ENCODE peak calls at places on chromosomes 4 and X, in six cellular contexts. D, Y, W, U, F and G are unnamed samples.

GRCh38 chr4:17358236-17358635 is 153.7 kb downstream of the QDPR start:
- DNase-seq in Y (no peak), W (no peak), U (no peak), D (no peak), F (no peak), G (no peak)

GRCh38 chr4:83569967-83570366 is 34.1 kb downstream of the GPAT3 start:
- DNase-seq in D (peak), U (no peak), W (no peak), F (no peak), Y (no peak), G (no peak)

GRCh38 chr4:104868942-104869341 is 277.7 kb upstream of the TET2 start:
- DNase-seq in U (no peak), D (no peak), Y (no peak), F (no peak), W (no peak), G (no peak)

GRCh38 chr4:39326468-39326960 is 39.6 kb downstream of the RFC1 start:
- DNase-seq in Y (no peak), D (no peak), W (no peak), U (no peak), F (no peak), G (no peak)

GRCh38 chr4:14348506-14348905 is 653.8 kb upstream of the CPEB2 start:
- DNase-seq in W (no peak), U (no peak), Y (no peak), F (no peak), D (no peak), G (no peak)

GRCh38 chrX:1599791-1600405 is 8.5 kb downstream of the AKAP17A start:
- DNase-seq in Y (no peak), F (no peak), D (no peak), U (no peak), W (no peak), G (no peak)

GRCh38 chr4:110270492-110271197 is 72.2 kb upstream of the ELOVL6 start:
- DNase-seq in W (no peak), F (no peak), Y (no peak), U (no peak), D (peak), G (no peak)

GRCh38 chrX:23503835-23504539 is 163.3 kb upstream of the PRDX4 start:
- DNase-seq in F (no peak), Y (no peak), W (peak), U (peak), D (no peak), G (no peak)

GRCh38 chr4:81601270-81601694 is 129.6 kb upstream of the RASGEF1B start:
- DNase-seq in D (no peak), Y (no peak), F (no peak), W (no peak), U (no peak), G (no peak)

GRCh38 chrX:44569122-44569521 is 26.5 kb upstream of the FUNDC1 start:
- DNase-seq in W (no peak), U (no peak), F (no peak), Y (no peak), D (no peak), G (no peak)

GRCh38 chr4:17494258-17494657 is 17.6 kb downstream of the QDPR start:
- DNase-seq in Y (no peak), W (no peak), U (peak), D (peak), F (no peak), G (peak)

GRCh38 chr4:65671402-65671801 is 1.1 kb upstream of the EPHA5 start:
- DNase-seq in D (no peak), Y (no peak), W (no peak), F (no peak), U (no peak), G (no peak)

GRCh38 chr4:94741304-94741703 is 16.5 kb upstream of the BMPR1B start:
- DNase-seq in Y (no peak), F (no peak), D (no peak), W (no peak), U (no peak), G (no peak)

GRCh38 chr4:7778524-7779193 is 161.0 kb downstream of the AFAP1 start:
- DNase-seq in D (no peak), W (no peak), Y (peak), U (no peak), F (no peak), G (no peak)

GRCh38 chr4:54553001-54553400 is 104.8 kb upstream of the KIT start:
- DNase-seq in U (no peak), D (no peak), W (no peak), F (no peak), Y (no peak), G (no peak)

GRCh38 chrX:133670394-133670793 is 255.1 kb upstream of the GPC4 start:
- DNase-seq in W (no peak), D (peak), U (peak), F (no peak), Y (no peak), G (no peak)

GRCh38 chr4:150938417-150938816 is 76.7 kb downstream of the LRBA start:
- DNase-seq in F (no peak), U (no peak), D (no peak), W (no peak), Y (no peak), G (no peak)
- H3K4me3 ChIP-seq in F (no peak), U (no peak), D (no peak), W (no peak), Y (no peak), G (no peak)

GRCh38 chrX:36869457-36869856 is 138.7 kb upstream of the FAM47C start:
- DNase-seq in Y (no peak), D (no peak), F (no peak), W (no peak), U (no peak), G (no peak)

GRCh38 chrX:36868592-36868991 is 139.6 kb upstream of the FAM47C start:
- DNase-seq in D (no peak), W (no peak), F (no peak), Y (no peak), U (no peak), G (no peak)

DNA sequence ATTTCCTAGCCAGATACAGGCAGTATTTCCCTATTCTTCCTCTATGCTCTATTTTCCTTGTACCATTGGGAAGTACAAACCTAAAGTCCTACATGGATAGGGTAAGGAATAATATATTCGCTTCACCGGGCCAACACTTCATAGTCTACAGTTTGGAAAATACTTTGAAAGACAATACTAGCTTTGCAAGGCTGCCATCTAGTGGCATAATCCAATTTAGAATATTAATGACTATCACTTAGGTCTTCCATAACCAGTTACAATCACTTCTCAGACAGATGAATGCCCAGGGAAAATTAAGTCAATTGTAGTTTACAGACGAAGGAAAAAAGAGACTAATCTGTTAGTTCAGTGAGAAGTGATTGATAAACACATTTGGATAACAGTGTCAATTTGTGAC is 141.0 kb upstream of the FAM47C start:
- DNase-seq in W (no peak), F (no peak), U (peak), Y (no peak), D (peak), G (no peak)
- TF ChIP-seq CTCF in W (peak), F (peak), U (peak), Y (no peak), D (no peak), G (no peak)

DNA sequence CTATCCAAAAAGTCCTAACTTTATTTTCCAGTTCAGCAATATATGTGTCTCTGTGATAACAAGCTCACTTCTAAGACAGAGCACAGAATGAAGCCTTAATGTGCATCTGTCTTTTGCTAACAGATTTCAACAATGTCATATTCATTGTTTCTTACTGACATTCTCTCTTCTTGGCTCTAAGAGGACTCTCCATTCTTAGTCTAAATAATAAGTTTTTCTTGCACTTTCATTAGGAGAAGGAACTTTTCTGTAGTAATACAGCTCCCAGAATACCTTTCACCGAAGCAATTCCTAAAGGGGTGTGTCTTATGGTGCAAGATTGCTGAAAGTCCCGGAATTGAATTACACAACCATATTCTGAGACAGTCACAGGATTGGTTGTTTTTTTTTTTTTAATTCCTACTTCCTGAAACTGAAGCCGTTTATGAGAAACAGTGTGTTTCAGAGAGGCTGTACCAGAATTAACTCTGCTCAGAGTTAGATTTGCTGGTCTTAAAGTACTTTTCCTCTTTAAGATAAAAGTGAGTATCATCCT is at the start of gene ALPK1:
- DNase-seq in F (no peak), U (peak), D (peak), Y (no peak), W (no peak), G (no peak)
- TF ChIP-seq POLR2A in F (no peak), U (no peak), D (peak), Y (peak), W (peak), G (no peak)

GRCh38 chr4:37244583-37245390 is at the start of gene NWD2:
- DNase-seq in D (no peak), U (no peak), Y (no peak), F (no peak), W (no peak), G (no peak)

GRCh38 chr4:37243061-37243460 is 1.5 kb upstream of the NWD2 start:
- DNase-seq in Y (no peak), D (peak), W (no peak), F (no peak), U (no peak), G (no peak)

GRCh38 chr4:37241646-37242045 is 2.9 kb upstream of the NWD2 start:
- DNase-seq in Y (no peak), F (no peak), D (no peak), U (no peak), W (no peak), G (no peak)

GRCh38 chr4:37245391-37245954 is 930 bp downstream of the NWD2 start:
- DNase-seq in W (no peak), F (no peak), D (no peak), Y (no peak), U (no peak), G (no peak)

DNA sequence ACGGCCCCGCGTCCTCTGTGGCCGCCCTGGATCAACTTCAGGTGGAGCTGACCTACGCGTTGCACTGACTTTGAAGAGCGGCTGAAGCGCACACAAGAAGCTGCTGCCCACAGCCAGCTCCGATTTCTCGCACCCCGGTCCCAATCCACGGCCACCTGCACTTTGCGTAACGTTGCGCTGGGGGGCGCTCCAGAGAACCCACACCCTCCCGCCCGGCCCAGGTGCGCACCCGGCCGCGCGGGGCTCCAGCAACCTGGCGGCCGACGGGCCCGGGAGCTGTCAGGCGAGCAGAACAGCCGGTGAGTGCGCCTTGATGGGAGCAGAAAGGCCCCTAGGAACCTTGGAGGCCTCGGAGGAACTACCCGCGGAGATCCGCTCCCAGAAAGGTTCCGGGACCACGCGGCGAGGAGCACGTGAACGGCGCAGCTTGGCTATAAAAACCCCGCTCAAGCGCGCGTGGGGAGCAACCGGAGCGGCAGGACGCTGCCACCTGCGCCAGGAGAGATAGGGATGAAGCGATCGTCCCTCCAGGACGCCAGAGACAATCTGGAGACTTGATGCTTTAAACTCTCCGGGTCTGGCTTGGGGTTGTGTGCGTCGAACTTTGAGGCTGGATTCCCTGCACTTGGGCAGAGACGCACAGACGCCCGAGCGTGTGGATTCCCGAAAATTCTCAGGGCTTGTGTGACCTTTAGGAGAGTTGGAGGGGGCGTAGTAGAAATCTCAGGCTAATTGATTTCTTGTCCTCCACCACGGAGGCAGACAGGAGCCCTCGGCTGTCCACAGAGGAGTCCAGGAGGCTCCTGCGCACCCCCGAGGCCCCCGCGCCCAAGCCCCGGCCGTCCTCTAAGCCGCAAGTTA is 591 bp upstream of the NWD2 start:
- DNase-seq in D (no peak), W (no peak), F (no peak), U (peak), Y (no peak), G (no peak)
- H3K4me3 ChIP-seq in D (no peak), W (peak), F (peak), U (no peak), Y (no peak), G (no peak)

GRCh38 chr4:182914357-182914756 is 2.8 kb downstream of the DCTD start:
- DNase-seq in Y (no peak), W (no peak), F (no peak), D (peak), U (no peak), G (no peak)

GRCh38 chr4:182918791-182919302 is 1.7 kb upstream of the DCTD start:
- DNase-seq in W (no peak), Y (no peak), D (peak), F (no peak), U (no peak), G (no peak)

GRCh38 chr4:182918044-182918607 is 940 bp upstream of the DCTD start:
- DNase-seq in W (no peak), Y (no peak), D (no peak), U (no peak), F (no peak), G (no peak)

GRCh38 chr4:182916483-182917181 is 554 bp downstream of the DCTD start:
- DNase-seq in U (peak), Y (peak), D (peak), W (peak), F (peak), G (peak)

DNA sequence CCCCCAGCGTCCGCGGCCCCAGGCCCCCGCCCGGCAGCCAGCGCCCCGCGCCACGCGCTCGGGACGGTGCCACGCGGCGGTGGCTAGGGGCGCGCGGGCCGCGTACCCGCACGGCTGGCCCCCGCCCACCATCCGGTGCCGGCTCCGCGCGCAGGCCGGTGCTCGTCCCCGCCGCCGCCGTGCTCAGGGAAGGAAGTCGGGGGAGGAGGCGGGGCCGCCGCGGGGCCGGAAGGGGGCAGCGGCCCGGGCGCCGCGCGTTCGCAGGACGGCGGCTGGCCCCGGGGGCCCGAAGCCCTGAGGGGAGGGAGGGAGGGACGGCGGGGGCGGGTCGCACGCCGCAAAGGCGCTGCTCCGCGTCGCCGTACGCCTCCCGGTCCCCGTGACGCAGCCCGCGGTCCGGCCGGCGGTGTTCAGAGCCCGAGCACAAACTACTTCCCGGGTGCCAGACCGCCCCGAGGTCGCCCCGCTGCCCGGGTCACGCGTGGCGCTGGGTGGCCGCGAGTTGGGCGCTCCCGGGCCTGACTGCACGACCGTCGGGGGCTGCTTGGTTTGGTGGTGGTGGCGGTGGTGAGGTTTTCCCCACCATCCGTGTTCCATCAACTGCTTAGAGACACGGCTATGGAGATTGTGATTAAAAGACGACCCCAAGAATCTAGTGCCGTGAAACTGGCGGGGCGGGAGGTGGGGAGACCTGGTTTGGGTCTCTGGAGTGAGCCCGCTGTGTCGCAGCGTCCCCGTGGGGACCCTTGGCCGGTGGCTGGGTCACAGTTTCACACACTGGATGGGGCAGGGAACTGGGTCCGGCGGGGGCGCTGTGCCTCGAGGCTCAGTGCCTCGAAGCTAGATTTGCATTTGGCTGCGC is at the start of gene DCTD:
- DNase-seq in Y (peak), U (peak), W (peak), D (peak), F (peak), G (peak)
- TF ChIP-seq CTCF in Y (no peak), U (peak), W (peak), D (peak), F (no peak), G (no peak)